ENCODE peak calls at places on chromosomes 16 and 17, in seven cellular contexts. Q, D, M, E, K, R and V are unnamed samples.

GRCh38 chr17:78678711-78679110 is 101.5 kb upstream of the DNAH17 start:
- DNase-seq in E (no peak), D (no peak), R (no peak), M (no peak), Q (no peak), K (no peak), V (no peak)

GRCh38 chr16:54135361-54136275 is 151.0 kb downstream of the IRX3 start:
- DNase-seq in D (no peak), M (no peak), E (peak), K (no peak), Q (no peak), R (peak), V (no peak)

GRCh38 chr17:29369831-29370735 is 20.1 kb upstream of the TAOK1 start:
- DNase-seq in M (peak), D (peak), K (peak), Q (peak), R (peak), E (peak), V (peak)

GRCh38 chr17:4980644-4981216 is 6.7 kb downstream of the CAMTA2 start:
- DNase-seq in E (peak), R (peak), D (peak), M (peak), Q (peak), K (no peak), V (peak)

GRCh38 chr16:72210571-72210970 is 38.6 kb upstream of the PMFBP1 start:
- DNase-seq in R (no peak), Q (no peak), E (no peak), D (no peak), K (no peak), M (no peak), V (peak)

GRCh38 chr17:31299624-31300023 is 2.6 kb upstream of the OMG start:
- DNase-seq in K (no peak), R (no peak), M (no peak), Q (no peak), E (no peak), D (no peak), V (no peak)

GRCh38 chr17:58388302-58389190 is 28.8 kb downstream of the RNF43 start:
- DNase-seq in D (no peak), Q (no peak), R (no peak), K (no peak), E (no peak), M (no peak), V (no peak)

GRCh38 chr16:31094088-31094423 is 541 bp downstream of the VKORC1 start:
- DNase-seq in M (no peak), D (no peak), K (no peak), Q (peak), R (peak), E (no peak), V (no peak)

GRCh38 chr16:22685162-22685830 is 128.7 kb upstream of the HS3ST2 start:
- DNase-seq in M (no peak), E (no peak), K (no peak), Q (no peak), D (no peak), R (no peak), V (no peak)